ENCODE peak calls at places on chromosomes 7 and 10, in nine cellular contexts. T, J, M, S, L, V, K, Z and A are unnamed samples.

GRCh38 chr10:70337201-70337651 is 45.2 kb downstream of the LRRC20 start:
- DNase-seq in J (peak; percentile 55), V (no peak), L (no peak), Z (no peak), K (no peak), M (no peak), S (peak; percentile 66), T (peak; percentile 34), A (no peak)

GRCh38 chr10:63133787-63134557 is 844 bp downstream of the NRBF2 start:
- DNase-seq in K (no peak), J (no peak), L (no peak), S (no peak), T (peak; percentile 53), V (no peak), M (no peak), Z (no peak), A (peak; percentile 46)

GRCh38 chr10:53841746-53842145 is 959.3 kb downstream of the PCDH15 start:
- DNase-seq in L (no peak), Z (no peak), M (no peak), S (no peak), K (no peak), V (no peak), J (no peak), T (no peak), A (no peak)

GRCh38 chr7:30562498-30562897 is 32.2 kb upstream of the GARS1 start:
- DNase-seq in J (no peak), T (peak; percentile 73), S (no peak), M (no peak), Z (no peak), L (no peak), V (no peak), K (no peak), A (no peak)

GRCh38 chr7:21908746-21909145 is 37.0 kb downstream of the CDCA7L start:
- DNase-seq in M (no peak), J (no peak), S (no peak), T (no peak), K (no peak), L (no peak), V (no peak), Z (no peak), A (no peak)

GRCh38 chr7:4010923-4011656 is 671.0 kb upstream of the FOXK1 start:
- DNase-seq in S (no peak), V (no peak), Z (no peak), K (no peak), M (no peak), L (no peak), T (no peak), J (no peak), A (no peak)

GRCh38 chr7:148909560-148909959 is 25.5 kb upstream of the EZH2 start:
- DNase-seq in K (no peak), T (no peak), S (peak; percentile 24), M (no peak), V (no peak), J (no peak), Z (no peak), L (no peak), A (no peak)

GRCh38 chr7:45075871-45076796 is 12.6 kb downstream of the NACAD start:
- DNase-seq in Z (no peak), L (no peak), J (no peak), V (no peak), S (no peak), T (no peak), M (no peak), K (no peak), A (no peak)

GRCh38 chr10:103153302-103153759 is 39.7 kb downstream of the NT5C2 start:
- DNase-seq in M (no peak), S (peak; percentile 38), J (peak; percentile 40), V (no peak), T (peak; percentile 36), K (peak; percentile 56), L (no peak), Z (no peak), A (peak; percentile 43)

GRCh38 chr7:13830604-13830915 is 158.9 kb downstream of the ETV1 start:
- DNase-seq in S (no peak), M (no peak), L (no peak), Z (no peak), T (peak; percentile 36), V (no peak), J (no peak), K (no peak), A (peak; percentile 1)

GRCh38 chr10:84293574-84294016 is 34.8 kb upstream of the CCSER2 start:
- DNase-seq in S (no peak), T (peak; percentile 15), J (no peak), M (no peak), L (no peak), K (no peak), V (no peak), Z (no peak), A (no peak)

GRCh38 chr7:13792208-13792607 is 197.3 kb downstream of the ETV1 start:
- DNase-seq in Z (no peak), J (no peak), M (no peak), K (no peak), S (no peak), T (no peak), L (no peak), V (no peak), A (no peak)

GRCh38 chr10:68861253-68861652 is 33.9 kb downstream of the STOX1 start:
- DNase-seq in M (no peak), Z (no peak), T (no peak), J (no peak), V (no peak), K (no peak), L (no peak), S (no peak), A (no peak)

GRCh38 chr10:70093335-70093944 is 39.2 kb downstream of the AIFM2 start:
- DNase-seq in K (no peak), T (no peak), J (no peak), S (no peak), V (no peak), Z (no peak), L (no peak), M (no peak), A (no peak)

GRCh38 chr10:99851825-99852224 is 69.4 kb downstream of the ABCC2 start:
- DNase-seq in S (no peak), K (no peak), M (no peak), T (no peak), V (no peak), J (no peak), Z (no peak), L (no peak), A (no peak)

GRCh38 chr7:139855498-139856270 is 26.6 kb downstream of the TBXAS1 start:
- DNase-seq in S (no peak), L (no peak), V (no peak), T (no peak), Z (peak; percentile 47), M (no peak), J (no peak), K (no peak), A (no peak)
- H3K4me1 ChIP-seq in S (peaks cover 10% of the 10 kb centered on the region), L (no peaks in the 10 kb centered on the region), V (peaks cover 25% of the 10 kb centered on the region), T (peaks cover 13% of the 10 kb centered on the region), Z (peaks cover 42% of the 10 kb centered on the region), M (peaks cover 3% of the 10 kb centered on the region), J (no peaks in the 10 kb centered on the region), K (no peaks in the 10 kb centered on the region), A (peaks cover 5% of the 10 kb centered on the region)

DNA sequence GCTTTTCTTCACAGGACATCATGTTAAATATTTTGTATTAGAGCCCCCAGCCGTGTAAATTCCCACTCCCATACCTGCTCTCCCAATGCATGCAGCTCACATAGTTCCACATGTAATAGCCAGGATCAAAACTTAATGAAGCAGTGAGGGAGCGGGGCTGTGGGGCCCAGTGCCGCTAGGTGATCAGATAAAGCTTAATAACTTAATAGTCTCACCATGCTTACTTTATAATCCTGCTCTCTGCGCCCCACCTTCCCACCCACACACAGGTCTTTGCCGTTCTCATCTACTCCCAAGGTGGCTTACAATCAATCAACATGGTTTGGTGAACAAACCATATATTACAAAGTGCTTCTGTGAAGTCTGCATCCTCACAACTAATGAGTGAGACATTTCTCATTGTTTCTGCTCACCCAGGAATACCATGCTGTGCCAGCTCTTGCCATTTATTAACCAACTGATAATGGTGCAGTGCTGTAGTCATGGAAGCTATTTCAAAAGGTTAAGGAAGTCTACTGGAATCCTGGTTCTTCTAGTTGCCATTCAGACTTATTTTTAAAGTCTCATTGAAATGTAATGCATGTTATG is 156.4 kb downstream of the CTTNBP2 start:
- DNase-seq in S (no peak), L (no peak), M (no peak), J (no peak), T (no peak), Z (no peak), K (peak; percentile 63), V (no peak), A (no peak)
- H3K4me3 ChIP-seq in S (no peak overlapping the region), L (no peak overlapping the region), M (no peak overlapping the region), J (no peak overlapping the region), T (no peak overlapping the region), Z (no peak overlapping the region), K (no peak overlapping the region), V (no peak overlapping the region), A (no peak overlapping the region)

DNA sequence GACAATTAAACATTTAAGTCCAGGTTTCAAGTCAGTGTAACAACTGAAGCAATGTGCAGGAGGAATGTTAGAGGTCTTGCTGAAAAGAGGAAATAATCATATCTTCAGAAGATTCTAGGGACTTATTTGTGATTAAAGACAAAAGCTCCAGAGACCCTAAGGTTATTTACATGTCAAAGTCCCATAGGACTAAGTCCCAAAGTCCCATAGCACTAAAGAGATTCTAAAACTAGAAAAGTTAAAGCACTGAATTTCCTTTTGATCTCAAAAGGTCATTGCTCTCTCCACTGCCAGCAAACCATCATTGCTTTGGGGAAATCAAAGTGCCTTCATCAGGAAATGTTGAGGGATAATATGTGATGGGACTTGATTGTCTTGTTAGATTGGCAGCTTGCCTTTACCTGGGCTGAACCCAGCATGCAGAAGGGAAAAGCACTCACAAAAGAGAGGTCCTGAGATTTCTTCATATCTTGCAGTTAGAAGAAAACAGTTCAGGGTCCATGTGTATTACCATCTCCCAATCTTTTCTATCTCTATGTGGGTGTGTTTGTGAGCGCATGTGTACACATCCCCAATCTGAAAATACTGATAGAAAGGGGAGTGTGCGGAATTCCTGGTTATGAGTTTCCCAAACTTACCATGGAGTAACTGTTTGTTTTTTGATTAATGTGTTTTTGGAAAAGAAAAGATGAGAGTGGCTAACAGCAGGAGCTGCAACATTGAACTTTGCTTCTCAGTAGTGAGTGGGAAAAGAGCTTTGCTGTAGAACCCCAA is 21.8 kb downstream of the NUDT13 start:
- DNase-seq in J (no peak), L (no peak), K (no peak), Z (no peak), V (no peak), T (no peak), S (no peak), M (no peak), A (no peak)
- H3K36me3 ChIP-seq in J (no peaks in the 10 kb centered on the region), L (peaks cover 100% of the 10 kb centered on the region), K (peaks cover 31% of the 10 kb centered on the region), Z (peaks cover 100% of the 10 kb centered on the region), V (peaks cover 95% of the 10 kb centered on the region), T (peaks cover 28% of the 10 kb centered on the region), S (peaks cover 18% of the 10 kb centered on the region), M (peaks cover 66% of the 10 kb centered on the region), A (peaks cover 67% of the 10 kb centered on the region)

DNA sequence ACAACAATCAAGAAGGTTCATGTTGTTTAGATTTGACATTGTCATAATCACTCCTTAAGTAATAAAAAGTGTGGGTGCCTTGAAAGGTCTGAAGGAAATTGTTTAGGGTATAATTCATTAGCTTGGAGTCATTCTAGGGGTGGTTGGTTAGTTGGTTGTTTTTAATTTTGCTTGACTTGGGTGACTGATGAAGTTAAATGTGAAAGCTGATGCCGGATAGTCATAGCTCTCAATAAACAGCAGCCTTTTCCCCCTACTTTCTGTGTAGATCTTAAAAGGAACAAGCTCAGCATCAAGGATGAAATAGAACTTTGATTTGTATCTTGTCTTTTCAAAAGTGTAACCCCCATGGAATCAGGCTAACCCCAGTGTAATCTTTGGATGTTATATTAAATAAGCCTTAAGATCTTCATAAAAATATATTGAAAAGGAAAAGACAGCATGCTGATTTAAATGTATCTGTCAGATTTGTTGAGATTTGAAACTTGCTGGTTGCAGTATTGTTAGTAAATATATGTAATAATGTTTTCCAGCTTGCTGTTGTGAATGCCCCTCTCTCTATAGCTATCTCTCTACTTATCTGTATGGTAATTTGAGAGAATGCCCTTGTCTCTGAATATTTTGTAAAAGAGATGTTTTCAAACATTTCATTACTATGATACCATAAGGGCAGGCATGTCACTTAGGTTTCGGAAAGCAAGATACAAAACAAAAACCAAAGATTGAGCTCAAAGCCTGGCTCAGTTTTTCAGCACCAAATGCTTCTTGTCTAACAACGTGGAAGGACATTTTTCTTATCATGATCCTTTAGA is 148.5 kb downstream of the ARID5B start:
- DNase-seq in T (no peak), Z (no peak), M (no peak), K (no peak), J (no peak), S (no peak), L (no peak), V (no peak), A (no peak)
- H3K4me1 ChIP-seq in T (peaks cover 17% of the 10 kb centered on the region), Z (peaks cover 75% of the 10 kb centered on the region), M (peaks cover 22% of the 10 kb centered on the region), K (peaks cover 22% of the 10 kb centered on the region), J (no peaks in the 10 kb centered on the region), S (peaks cover 11% of the 10 kb centered on the region), L (peaks cover 79% of the 10 kb centered on the region), V (peaks cover 61% of the 10 kb centered on the region), A (peaks cover 64% of the 10 kb centered on the region)